ENCODE peak calls at places on chromosomes 12 and 14, in eight cellular contexts. N, Z, M, Q, R, F, Y and S are unnamed samples.

GRCh38 chr12:685388-685787 is 22.1 kb upstream of the NINJ2 start:
- DNase-seq in Y (no peak), R (no peak), Q (no peak), M (no peak), Z (no peak), F (peak; percentile 68), N (no peak), S (peak; percentile 87)

GRCh38 chr12:115097406-115097805 is 413.4 kb upstream of the TBX3 start:
- DNase-seq in M (no peak), Y (no peak), Z (peak; percentile 31), F (no peak), R (no peak), Q (no peak), N (no peak), S (no peak)

GRCh38 chr14:103623883-103624482 is 5.0 kb upstream of the KLC1 start:
- DNase-seq in R (no peak), F (no peak), Q (peak; percentile 72), Y (no peak), Z (no peak), M (no peak), N (peak; percentile 79), S (no peak)

GRCh38 chr12:100404769-100405407 is 48.0 kb downstream of the SLC17A8 start:
- DNase-seq in M (peak; percentile 55), N (peak; percentile 53), Y (peak; percentile 1), Q (no peak), R (peak; percentile 61), F (peak; percentile 54), Z (peak; percentile 12), S (peak; percentile 27)

GRCh38 chr12:111991946-111992345 is 21.0 kb downstream of the TMEM116 start:
- DNase-seq in Z (no peak), M (no peak), F (no peak), Y (no peak), N (no peak), R (no peak), Q (no peak), S (peak; percentile 27)

GRCh38 chr12:130127909-130128763 is 34.1 kb upstream of the FZD10 start:
- DNase-seq in F (no peak), Z (no peak), Q (peak; percentile 56), R (no peak), N (no peak), M (no peak), Y (no peak), S (peak; percentile 1)

GRCh38 chr14:33589334-33589733 is 361.5 kb downstream of the EGLN3 start:
- DNase-seq in N (no peak), M (no peak), Z (peak; percentile 94), R (no peak), F (peak; percentile 89), Y (peak; percentile 86), Q (no peak), S (peak; percentile 88)

GRCh38 chr12:29591140-29592020 is 93.9 kb upstream of the OVCH1 start:
- DNase-seq in Q (peak; percentile 34), N (no peak), R (no peak), Y (no peak), F (peak; percentile 61), M (no peak), Z (peak; percentile 62), S (no peak)

GRCh38 chr12:64534672-64535199 is 75.6 kb upstream of the RASSF3 start:
- DNase-seq in F (no peak), Z (no peak), R (no peak), Q (no peak), Y (no peak), M (no peak), N (no peak), S (no peak)

GRCh38 chr12:6224550-6224949 is 24.4 kb downstream of the CD9 start:
- DNase-seq in F (no peak), Q (peak; percentile 60), R (no peak), Z (no peak), N (no peak), M (no peak), Y (no peak), S (peak; percentile 70)

GRCh38 chr12:69509308-69509736 is 39.1 kb downstream of the FRS2 start:
- DNase-seq in N (no peak), Z (peak; percentile 52), Q (no peak), M (no peak), R (no peak), Y (no peak), F (peak; percentile 44), S (peak; percentile 64)

GRCh38 chr14:90058876-90059458 is 2.8 kb upstream of the KCNK13 start:
- DNase-seq in M (no peak), N (no peak), Y (no peak), F (no peak), R (no peak), Z (no peak), Q (no peak), S (no peak)

GRCh38 chr12:55726911-55727310 is 1.9 kb downstream of the CD63 start:
- DNase-seq in M (no peak), F (no peak), Z (no peak), R (no peak), N (no peak), Q (peak; percentile 34), Y (no peak), S (no peak)

GRCh38 chr12:67299936-67300335 is 30.8 kb downstream of the CAND1 start:
- DNase-seq in F (no peak), Y (no peak), N (no peak), Z (no peak), R (no peak), M (no peak), Q (no peak), S (no peak)

GRCh38 chr14:22822017-22822618 is 6.9 kb upstream of the SLC7A7 start:
- DNase-seq in M (no peak), Z (no peak), N (no peak), R (no peak), Y (no peak), Q (no peak), F (no peak), S (no peak)

GRCh38 chr14:51780741-51781140 is 79.7 kb upstream of the GNG2 start:
- DNase-seq in Y (no peak), R (no peak), M (no peak), Q (no peak), N (no peak), Z (peak; percentile 22), F (peak; percentile 45), S (no peak)

GRCh38 chr12:57395121-57395520 is 35.7 kb downstream of the R3HDM2 start:
- DNase-seq in F (no peak), Q (no peak), R (no peak), Y (no peak), N (no peak), Z (no peak), M (no peak), S (no peak)

GRCh38 chr12:106282457-106283097 is 20.0 kb upstream of the TCP11L2 start:
- DNase-seq in M (peak; percentile 4), N (peak; percentile 63), Q (peak; percentile 47), Z (peak; percentile 72), Y (no peak), R (no peak), F (peak; percentile 78), S (peak; percentile 46)

GRCh38 chr12:92051441-92051840 is 94.2 kb downstream of the BTG1 start:
- DNase-seq in F (no peak), N (no peak), Z (no peak), M (no peak), Q (no peak), Y (no peak), R (no peak), S (no peak)

GRCh38 chr14:32055175-32055574 is 21.9 kb upstream of the ARHGAP5 start:
- DNase-seq in M (no peak), N (no peak), Y (no peak), Z (no peak), Q (no peak), F (no peak), R (no peak), S (no peak)

GRCh38 chr14:21084988-21085853 is 13.2 kb downstream of the ZNF219 start:
- DNase-seq in N (peak; percentile 80), Z (peak; percentile 85), F (peak; percentile 62), M (no peak), Y (no peak), R (no peak), Q (peak; percentile 82), S (peak; percentile 46)

GRCh38 chr14:99036594-99037293 is 235.3 kb downstream of the BCL11B start:
- DNase-seq in M (no peak), F (no peak), Q (peak; percentile 45), R (no peak), Z (no peak), N (peak; percentile 73), Y (no peak), S (no peak)

GRCh38 chr14:73785336-73785833 is 66.2 kb upstream of the PTGR2 start:
- DNase-seq in N (no peak), R (peak; percentile 57), M (no peak), Z (peak; percentile 91), Y (no peak), Q (no peak), F (peak; percentile 89), S (peak; percentile 86)

GRCh38 chr12:51059086-51059485 is 11.0 kb downstream of the LETMD1 start:
- DNase-seq in M (no peak), Y (no peak), N (no peak), R (no peak), F (no peak), Q (no peak), Z (no peak), S (no peak)
- TF ChIP-seq CTCF in M (no peak), Y (no peak), N (no peak), R (no peak), F (no peak), Q (no peak), Z (no peak), S (no peak)

DNA sequence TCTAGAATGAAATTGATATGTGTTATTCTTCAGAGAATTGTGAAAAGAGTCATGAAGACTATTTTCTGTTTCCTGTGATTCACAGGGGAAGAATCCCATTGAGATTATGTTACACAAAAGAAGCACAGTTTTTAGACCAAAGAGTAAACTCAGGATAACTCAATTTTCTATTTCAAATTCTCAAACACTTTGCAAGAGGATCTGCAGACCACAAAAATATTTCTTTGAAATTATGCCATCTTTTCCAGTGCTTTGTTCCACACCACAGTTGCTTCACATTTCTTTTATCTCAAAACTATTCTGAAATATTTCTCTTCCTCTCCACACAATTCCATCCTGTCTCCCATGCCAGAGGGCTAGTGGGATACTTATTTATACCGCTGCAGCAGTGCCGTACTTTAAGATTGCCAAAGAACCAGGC is 188.9 kb upstream of the FOXG1 start:
- DNase-seq in Z (peak; percentile 81), Q (no peak), R (no peak), Y (no peak), M (no peak), N (no peak), F (peak; percentile 92), S (peak; percentile 92)
- H3K4me3 ChIP-seq in Z (no peak overlapping the region), Q (no peak overlapping the region), R (no peak overlapping the region), Y (no peak overlapping the region), M (no peak overlapping the region), N (no peak overlapping the region), F (peak overlapping the region; percentile 59), S (peak overlapping the region; percentile 47)

GRCh38 chr14:35944847-35945246 is 118.7 kb downstream of the BRMS1L start:
- DNase-seq in Z (no peak), Q (no peak), Y (no peak), M (peak; percentile 55), R (no peak), N (no peak), F (no peak), S (no peak)
- TF ChIP-seq CTCF in Z (no peak), Q (no peak), Y (no peak), M (no peak), R (no peak), N (no peak), F (no peak), S (no peak)

GRCh38 chr14:76376001-76376404 is at the start of gene ESRRB:
- DNase-seq in N (no peak), Q (no peak), Y (no peak), M (no peak), R (peak; percentile 70), F (peak; percentile 13), Z (no peak), S (no peak)
- H3K4me3 ChIP-seq in N (peak within 1 kb of the TSS; percentile 44), Q (no peak within 1 kb of the TSS), Y (peak within 1 kb of the TSS; percentile 23), M (peak within 1 kb of the TSS; percentile 40), R (peak within 1 kb of the TSS; percentile 36), F (peak within 1 kb of the TSS; percentile 22), Z (peak within 1 kb of the TSS; percentile 40), S (no peak within 1 kb of the TSS)